ENCODE peak calls at places on chromosomes 7 and 10, in eight cellular contexts. A, R, L, Y, D, W, V and O are unnamed samples.
A peak's percentile ranks its signal among the peaks of the same experiment; 100 is the strongest.

GRCh38 chr10:96334888-96335526 is 23.8 kb downstream of the OPALIN start:
- DNase-seq in A (no peak), R (no peak), L (peak; percentile 40), Y (no peak), D (peak; percentile 53), W (peak; percentile 46), V (peak; percentile 7), O (peak; percentile 1)

GRCh38 chr7:95609277-95609971 is 13.1 kb upstream of the PDK4 start:
- DNase-seq in A (no peak), R (no peak), L (no peak), Y (no peak), D (peak; percentile 52), W (no peak), V (no peak), O (no peak)

GRCh38 chr7:33310546-33310945 is 181.2 kb downstream of the BBS9 start:
- DNase-seq in A (no peak), R (no peak), L (no peak), Y (no peak), D (no peak), W (no peak), V (no peak), O (no peak)

GRCh38 chr7:92840309-92840708 is 3.9 kb upstream of the CDK6 start:
- DNase-seq in A (no peak), R (no peak), L (no peak), Y (no peak), D (no peak), W (no peak), V (no peak), O (no peak)

GRCh38 chr10:97069576-97070362 is 116.0 kb downstream of the SLIT1 start:
- DNase-seq in A (no peak), R (no peak), L (no peak), Y (no peak), D (peak; percentile 88), W (no peak), V (peak; percentile 27), O (no peak)

GRCh38 chr7:93148135-93148534 is at the start of gene SAMD9L:
- DNase-seq in A (no peak), R (no peak), L (no peak), Y (no peak), D (peak; percentile 9), W (no peak), V (peak; percentile 6), O (no peak)

GRCh38 chr10:50471583-50471975 is 152.2 kb downstream of the SGMS1 start:
- DNase-seq in A (no peak), R (no peak), L (no peak), Y (no peak), D (no peak), W (no peak), V (no peak), O (no peak)

GRCh38 chr10:58727633-58728032 is 215.0 kb downstream of the BICC1 start:
- DNase-seq in A (no peak), R (no peak), L (no peak), Y (no peak), D (no peak), W (no peak), V (no peak), O (no peak)

GRCh38 chr10:27319752-27320561 is 79.4 kb upstream of the ACBD5 start:
- DNase-seq in A (peak; percentile 34), R (peak; percentile 4), L (no peak), Y (no peak), D (peak; percentile 97), W (no peak), V (no peak), O (no peak)

GRCh38 chr7:113078321-113078720 is 8.3 kb downstream of the GPR85 start:
- DNase-seq in A (no peak), R (no peak), L (no peak), Y (no peak), D (no peak), W (no peak), V (no peak), O (no peak)

GRCh38 chr10:14782691-14783363 is 8.1 kb upstream of the FAM107B start:
- DNase-seq in A (peak; percentile 9), R (no peak), L (no peak), Y (no peak), D (peak; percentile 58), W (no peak), V (no peak), O (no peak)

GRCh38 chr10:49396666-49396999 is 744 bp upstream of the DRGX start:
- DNase-seq in A (no peak), R (no peak), L (no peak), Y (no peak), D (no peak), W (no peak), V (no peak), O (no peak)

GRCh38 chr7:86926732-86927131 is 132.7 kb downstream of the ELAPOR2 start:
- DNase-seq in A (no peak), R (peak; percentile 15), L (peak; percentile 78), Y (no peak), D (peak; percentile 66), W (peak; percentile 29), V (no peak), O (peak; percentile 31)

GRCh38 chr7:34739651-34740300 is 81.8 kb downstream of the NPSR1 start:
- DNase-seq in A (no peak), R (no peak), L (no peak), Y (no peak), D (no peak), W (no peak), V (no peak), O (no peak)

GRCh38 chr10:131974034-131974817 is 7.5 kb downstream of the BNIP3 start:
- DNase-seq in A (no peak), R (no peak), L (no peak), Y (no peak), D (no peak), W (no peak), V (no peak), O (no peak)

GRCh38 chr7:43721193-43721806 is 8.0 kb downstream of the COA1 start:
- DNase-seq in A (no peak), R (peak; percentile 11), L (peak; percentile 74), Y (no peak), D (peak; percentile 70), W (no peak), V (no peak), O (peak; percentile 42)